ENCODE peak calls at places on chromosomes 7 and 10, in ten cellular contexts. R, H, P, Q, E, O, G, B, Y and A are unnamed samples.

GRCh38 chr10:688621-689426 is 644 bp downstream of the DIP2C start:
- DNase-seq in H (no peak), G (no peak), Y (no peak), R (no peak), Q (no peak), P (no peak), E (no peak), B (peak), O (peak), A (no peak)

GRCh38 chr7:129203050-129203741 is 14.8 kb downstream of the SMO start:
- DNase-seq in B (no peak), P (no peak), Y (no peak), G (no peak), E (no peak), H (no peak), R (no peak), Q (no peak), O (no peak), A (no peak)

GRCh38 chr10:98516352-98516751 is 69.6 kb upstream of the HPS1 start:
- DNase-seq in Y (no peak), B (no peak), G (no peak), R (no peak), P (no peak), Q (no peak), H (no peak), O (no peak), E (no peak), A (no peak)

GRCh38 chr7:14507617-14508016 is 394.9 kb downstream of the DGKB start:
- DNase-seq in Y (no peak), R (peak), P (no peak), E (peak), Q (peak), G (no peak), H (peak), B (no peak), O (peak), A (no peak)

GRCh38 chr10:71213127-71213616 is 802 bp downstream of the UNC5B start:
- DNase-seq in Q (peak), O (peak), B (peak), Y (peak), H (no peak), P (peak), R (no peak), G (no peak), E (peak), A (no peak)

GRCh38 chr7:157457355-157458253 is 120.8 kb downstream of the DNAJB6 start:
- DNase-seq in R (no peak), B (no peak), E (no peak), G (no peak), H (no peak), O (peak), Y (no peak), P (no peak), Q (no peak), A (no peak)

GRCh38 chr7:114930107-114930521 is 8.2 kb downstream of the MDFIC start:
- DNase-seq in R (peak), E (no peak), Y (no peak), O (no peak), H (no peak), B (no peak), G (no peak), P (no peak), Q (no peak), A (no peak)

GRCh38 chr10:29879862-29880261 is 179.5 kb downstream of the JCAD start:
- DNase-seq in Y (no peak), B (no peak), O (no peak), P (no peak), G (no peak), R (no peak), Q (no peak), H (no peak), E (no peak), A (no peak)

GRCh38 chr7:47719675-47720074 is 137.8 kb upstream of the TNS3 start:
- DNase-seq in P (no peak), Q (no peak), B (no peak), H (no peak), E (no peak), G (no peak), R (no peak), O (no peak), Y (no peak), A (no peak)

GRCh38 chr10:49298990-49299815 is at the start of gene C10orf71:
- DNase-seq in B (no peak), P (no peak), Y (no peak), O (no peak), E (no peak), Q (no peak), H (peak), G (no peak), R (no peak), A (no peak)

GRCh38 chr10:98138031-98138430 is 3.6 kb downstream of the R3HCC1L start:
- DNase-seq in E (no peak), Y (no peak), G (no peak), R (no peak), H (no peak), P (no peak), B (no peak), Q (no peak), O (no peak), A (no peak)

GRCh38 chr10:24153016-24153415 is 55.9 kb upstream of the KIAA1217 start:
- DNase-seq in G (no peak), Q (no peak), P (no peak), R (no peak), O (no peak), H (no peak), Y (no peak), E (no peak), B (no peak), A (no peak)

GRCh38 chr10:127033116-127033515 is 127.9 kb downstream of the DOCK1 start:
- DNase-seq in G (no peak), Q (no peak), B (no peak), H (no peak), Y (no peak), E (no peak), R (no peak), O (no peak), P (no peak), A (no peak)

GRCh38 chr10:21599582-21599981 is 65.5 kb downstream of the MLLT10 start:
- DNase-seq in P (no peak), Y (no peak), H (no peak), O (no peak), G (no peak), R (no peak), B (no peak), E (no peak), Q (no peak), A (no peak)

GRCh38 chr10:132742837-132743194 is 43.1 kb downstream of the NKX6-2 start:
- DNase-seq in E (no peak), R (no peak), Q (no peak), H (no peak), G (no peak), P (no peak), O (no peak), Y (no peak), B (no peak), A (no peak)

GRCh38 chr10:125608474-125608873 is 74.5 kb downstream of the TEX36 start:
- DNase-seq in P (no peak), B (no peak), Y (no peak), R (no peak), Q (no peak), E (no peak), O (no peak), G (no peak), H (no peak), A (no peak)

GRCh38 chr7:28708458-28708951 is 249.6 kb downstream of the TRIL start:
- DNase-seq in Q (no peak), E (no peak), B (no peak), Y (no peak), H (no peak), O (no peak), P (no peak), G (no peak), R (no peak), A (no peak)

GRCh38 chr10:4407783-4408182 is 418.2 kb upstream of the AKR1E2 start:
- DNase-seq in R (no peak), O (no peak), P (no peak), E (no peak), B (peak), H (no peak), G (no peak), Y (no peak), Q (peak), A (no peak)

GRCh38 chr7:27739301-27739913 is 555 bp upstream of the TAX1BP1 start:
- DNase-seq in Q (no peak), R (no peak), H (peak), G (no peak), B (no peak), E (peak), P (no peak), Y (no peak), O (no peak), A (peak)

GRCh38 chr10:73744690-73744994 is 470 bp downstream of the SEC24C start:
- DNase-seq in E (peak), H (peak), R (peak), O (peak), Y (peak), Q (peak), P (no peak), G (no peak), B (peak), A (no peak)

GRCh38 chr7:54802841-54803240 is 43.8 kb upstream of the SEC61G start:
- DNase-seq in H (no peak), O (no peak), B (no peak), Q (peak), R (no peak), E (no peak), Y (no peak), G (no peak), P (no peak), A (no peak)

GRCh38 chr10:80161321-80162084 is 29.0 kb downstream of the PLAC9 start:
- DNase-seq in R (no peak), H (no peak), Q (no peak), Y (no peak), G (no peak), O (no peak), B (peak), P (no peak), E (no peak), A (no peak)

GRCh38 chr10:124693396-124693795 is 50.8 kb downstream of the FAM53B start:
- DNase-seq in B (no peak), Q (no peak), O (no peak), G (no peak), E (no peak), P (no peak), H (peak), R (no peak), Y (no peak), A (no peak)

GRCh38 chr10:119480667-119481066 is 61.9 kb downstream of the RGS10 start:
- DNase-seq in B (no peak), R (no peak), H (peak), Q (no peak), O (no peak), P (no peak), Y (peak), E (no peak), G (no peak), A (no peak)

GRCh38 chr7:106693659-106694353 is 32.8 kb upstream of the CCDC71L start:
- DNase-seq in B (no peak), E (no peak), P (no peak), Y (no peak), O (no peak), R (no peak), G (no peak), Q (no peak), H (no peak), A (no peak)

GRCh38 chr7:46586406-46586805 is 665.3 kb upstream of the IGFBP3 start:
- DNase-seq in Q (no peak), E (no peak), R (no peak), G (no peak), O (no peak), B (no peak), Y (no peak), P (no peak), H (no peak), A (no peak)

GRCh38 chr7:9204571-9204970 is 771.2 kb downstream of the NXPH1 start:
- DNase-seq in O (no peak), H (no peak), G (no peak), Q (no peak), B (no peak), R (no peak), P (no peak), Y (no peak), E (no peak), A (no peak)

GRCh38 chr10:118729641-118730258 is 25.0 kb downstream of the CACUL1 start:
- DNase-seq in P (no peak), H (no peak), G (peak), E (no peak), B (no peak), O (no peak), R (no peak), Q (no peak), Y (peak), A (no peak)

GRCh38 chr7:77734590-77735421 is 38.5 kb downstream of the RSBN1L start:
- DNase-seq in G (no peak), B (peak), H (no peak), P (no peak), Y (no peak), R (no peak), Q (no peak), O (no peak), E (no peak), A (no peak)

GRCh38 chr7:29946428-29947186 is 43.0 kb downstream of the SCRN1 start:
- DNase-seq in B (peak), G (no peak), E (no peak), P (no peak), O (peak), Y (no peak), R (no peak), Q (no peak), H (peak), A (no peak)

GRCh38 chr10:30051220-30051619 is 8.2 kb downstream of the JCAD start:
- DNase-seq in P (no peak), E (no peak), O (no peak), H (no peak), Q (no peak), B (no peak), R (no peak), Y (no peak), G (no peak), A (no peak)

GRCh38 chr7:90920336-90920735 is 324.2 kb downstream of the CDK14 start:
- DNase-seq in R (no peak), E (no peak), P (no peak), O (no peak), G (no peak), Q (no peak), B (no peak), H (no peak), Y (no peak), A (no peak)

GRCh38 chr7:153808117-153808516 is 244.1 kb upstream of the DPP6 start:
- DNase-seq in B (no peak), E (no peak), O (no peak), Q (no peak), G (no peak), Y (no peak), H (no peak), P (no peak), R (no peak), A (no peak)

GRCh38 chr10:57624856-57625592 is 642.7 kb downstream of the IPMK start:
- DNase-seq in Q (peak), P (no peak), R (no peak), B (no peak), E (no peak), H (no peak), Y (no peak), G (no peak), O (no peak), A (no peak)

GRCh38 chr7:100132697-100133137 is 6.0 kb downstream of the MBLAC1 start:
- DNase-seq in R (no peak), Q (peak), G (peak), H (peak), E (peak), P (no peak), Y (peak), B (peak), O (peak), A (peak)

GRCh38 chr10:43386981-43387677 is 15.7 kb downstream of the FXYD4 start:
- DNase-seq in H (no peak), Y (no peak), P (no peak), O (no peak), R (no peak), B (no peak), E (no peak), Q (no peak), G (no peak), A (no peak)

GRCh38 chr10:4107328-4107851 is 322.4 kb upstream of the KLF6 start:
- DNase-seq in E (no peak), P (no peak), R (no peak), Y (no peak), H (no peak), B (no peak), G (no peak), O (no peak), Q (no peak), A (no peak)

GRCh38 chr7:50369408-50370026 is 65.0 kb downstream of the IKZF1 start:
- DNase-seq in G (peak), B (peak), Y (no peak), P (no peak), H (peak), E (no peak), Q (peak), O (no peak), R (no peak), A (peak)